ENCODE peak calls at places on chromosome 12, in seven cellular contexts. C is HepG2, Z is HCT116, O is H1, K is SK-N-SH, V is K562, J is GM12878. D is an unnamed sample.

GRCh38 chr12:124804011-124804621 is 59.5 kb downstream of the SCARB1 start:
- DNase-seq in C (peak; percentile 63), Z (peak; percentile 57), O (no peak), K (peak; percentile 78), V (peak; percentile 85), J (no peak), D (no peak)

GRCh38 chr12:124863409-124864325 is at the start of gene SCARB1:
- DNase-seq in C (peak; percentile 66), Z (peak; percentile 36), O (peak; percentile 33), K (peak; percentile 99), V (peak; percentile 99), J (peak; percentile 26), D (no peak)

GRCh38 chr12:51683763-51684357 is 92.8 kb downstream of the SCN8A start:
- DNase-seq in C (no peak), Z (no peak), O (no peak), K (no peak), V (no peak), J (no peak), D (no peak)

GRCh38 chr12:12922191-12922616 is 29.8 kb downstream of the GPRC5D start:
- DNase-seq in C (no peak), Z (no peak), O (no peak), K (no peak), V (no peak), J (no peak), D (no peak)

GRCh38 chr12:127696963-127697362 is 570.0 kb upstream of the TMEM132C start:
- DNase-seq in C (no peak), Z (no peak), O (no peak), K (no peak), V (no peak), J (no peak), D (no peak)

GRCh38 chr12:115155665-115156645 is 472.0 kb upstream of the TBX3 start:
- DNase-seq in C (no peak), Z (no peak), O (no peak), K (no peak), V (no peak), J (no peak), D (no peak)

GRCh38 chr12:127570793-127571360 is 696.1 kb upstream of the TMEM132C start:
- DNase-seq in C (no peak), Z (no peak), O (no peak), K (no peak), V (no peak), J (no peak), D (no peak)

GRCh38 chr12:68140576-68140975 is 19.0 kb downstream of the IFNG start:
- DNase-seq in C (no peak), Z (no peak), O (no peak), K (no peak), V (no peak), J (no peak), D (no peak)

GRCh38 chr12:113981876-113982275 is 15.8 kb upstream of the RBM19 start:
- DNase-seq in C (no peak), Z (no peak), O (no peak), K (no peak), V (no peak), J (no peak), D (no peak)

GRCh38 chr12:49987620-49988303 is 15.0 kb downstream of the AQP6 start:
- DNase-seq in C (peak; percentile 53), Z (no peak), O (no peak), K (no peak), V (no peak), J (no peak), D (no peak)

GRCh38 chr12:28027328-28027727 is 54.8 kb upstream of the PTHLH start:
- DNase-seq in C (no peak), Z (no peak), O (no peak), K (no peak), V (no peak), J (no peak), D (no peak)
- TF ChIP-seq SIN3A in C (no peak), Z (no peak), O (no peak), K (no peak), V (no peak), J (no peak), D (no peak)

DNA sequence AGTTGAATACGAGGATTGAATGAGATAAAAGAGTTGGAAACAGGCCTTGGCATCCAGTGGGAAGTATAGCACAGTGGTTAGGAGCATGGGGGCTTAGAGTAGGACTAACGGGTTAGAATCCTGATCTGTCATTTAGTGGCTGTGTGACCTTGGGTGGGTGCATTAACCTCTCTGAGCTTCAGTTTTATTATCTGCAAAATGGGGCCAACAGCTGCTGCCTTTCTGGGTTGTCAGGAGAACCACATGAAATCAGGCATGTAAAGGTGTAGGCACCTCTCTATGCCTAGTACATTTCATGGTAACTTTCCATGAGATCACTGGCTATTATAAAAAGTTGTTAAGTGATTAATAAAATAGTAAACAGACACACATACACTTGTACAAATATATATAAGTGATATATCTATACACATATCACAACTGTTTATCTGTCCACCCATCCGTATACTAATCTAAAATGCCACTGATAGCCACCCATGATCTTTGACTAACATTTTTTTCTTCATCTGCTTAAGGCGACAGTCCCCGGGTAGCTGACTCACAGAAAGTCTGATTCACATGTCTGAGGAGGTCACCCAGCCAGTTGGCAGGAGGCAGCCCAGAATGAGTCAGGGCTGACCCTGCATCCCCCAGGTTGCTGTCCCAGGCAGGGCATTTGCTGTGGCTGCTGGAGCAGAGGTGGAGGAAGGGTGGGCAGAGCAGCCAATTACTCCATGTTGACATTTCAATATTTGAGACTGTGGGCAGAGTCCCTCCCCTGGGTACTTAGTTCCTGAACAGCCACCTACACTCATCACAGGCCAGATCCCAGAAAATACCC is 125.6 kb upstream of the NOS1 start:
- DNase-seq in C (no peak), Z (peak; percentile 80), O (no peak), K (no peak), V (no peak), J (no peak), D (peak; percentile 78)
- TF ChIP-seq SIN3A in C (no peak), Z (no peak), O (no peak), K (no peak), V (no peak), J (no peak), D (no peak)

GRCh38 chr12:98402081-98402480 is 113.3 kb upstream of the TMPO start:
- DNase-seq in C (peak; percentile 51), Z (peak; percentile 76), O (no peak), K (no peak), V (no peak), J (no peak), D (no peak)
- TF ChIP-seq SIN3A in C (no peak), Z (peak; percentile 35), O (no peak), K (no peak), V (no peak), J (no peak), D (no peak)

DNA sequence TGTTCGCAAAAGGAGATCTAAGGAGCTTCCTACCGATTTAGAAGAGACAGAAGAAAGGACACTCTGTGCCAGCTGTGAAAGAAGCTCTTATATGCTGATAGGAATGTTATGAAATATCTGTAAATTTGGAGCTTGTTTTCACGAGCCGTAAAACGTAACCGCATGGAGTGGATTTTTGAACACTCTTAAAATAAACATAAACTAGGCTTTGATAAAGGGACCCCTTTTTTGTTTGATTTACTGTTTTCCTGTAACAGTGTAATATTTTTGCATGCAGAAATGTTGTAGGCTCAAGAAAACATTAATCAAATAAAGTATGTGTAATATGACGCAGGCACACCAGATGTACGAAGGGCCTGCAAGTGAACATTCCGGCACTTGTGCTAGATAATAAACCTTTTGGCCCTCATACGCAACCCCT is 346.8 kb downstream of the ETNK1 start:
- DNase-seq in C (no peak), Z (no peak), O (no peak), K (no peak), V (no peak), J (no peak), D (no peak)
- TF ChIP-seq SIN3A in C (no peak), Z (no peak), O (no peak), K (no peak), V (no peak), J (no peak), D (no peak)

GRCh38 chr12:25500651-25501050 is 52.4 kb downstream of the LMNTD1 start:
- DNase-seq in C (no peak), Z (no peak), O (no peak), K (no peak), V (no peak), J (no peak), D (no peak)
- TF ChIP-seq SIN3A in C (no peak), Z (no peak), O (no peak), K (no peak), V (no peak), J (no peak), D (no peak)

GRCh38 chr12:2622460-2622859 is 172.3 kb upstream of the FKBP4 start:
- DNase-seq in C (no peak), Z (no peak), O (no peak), K (no peak), V (no peak), J (no peak), D (no peak)

GRCh38 chr12:2625267-2625666 is 169.5 kb upstream of the FKBP4 start:
- DNase-seq in C (no peak), Z (no peak), O (no peak), K (no peak), V (no peak), J (no peak), D (no peak)

GRCh38 chr12:2627343-2628191 is 167.2 kb upstream of the FKBP4 start:
- DNase-seq in C (no peak), Z (no peak), O (no peak), K (no peak), V (no peak), J (no peak), D (no peak)

GRCh38 chr12:2623472-2623871 is 171.3 kb upstream of the FKBP4 start:
- DNase-seq in C (no peak), Z (no peak), O (no peak), K (no peak), V (no peak), J (no peak), D (no peak)

DNA sequence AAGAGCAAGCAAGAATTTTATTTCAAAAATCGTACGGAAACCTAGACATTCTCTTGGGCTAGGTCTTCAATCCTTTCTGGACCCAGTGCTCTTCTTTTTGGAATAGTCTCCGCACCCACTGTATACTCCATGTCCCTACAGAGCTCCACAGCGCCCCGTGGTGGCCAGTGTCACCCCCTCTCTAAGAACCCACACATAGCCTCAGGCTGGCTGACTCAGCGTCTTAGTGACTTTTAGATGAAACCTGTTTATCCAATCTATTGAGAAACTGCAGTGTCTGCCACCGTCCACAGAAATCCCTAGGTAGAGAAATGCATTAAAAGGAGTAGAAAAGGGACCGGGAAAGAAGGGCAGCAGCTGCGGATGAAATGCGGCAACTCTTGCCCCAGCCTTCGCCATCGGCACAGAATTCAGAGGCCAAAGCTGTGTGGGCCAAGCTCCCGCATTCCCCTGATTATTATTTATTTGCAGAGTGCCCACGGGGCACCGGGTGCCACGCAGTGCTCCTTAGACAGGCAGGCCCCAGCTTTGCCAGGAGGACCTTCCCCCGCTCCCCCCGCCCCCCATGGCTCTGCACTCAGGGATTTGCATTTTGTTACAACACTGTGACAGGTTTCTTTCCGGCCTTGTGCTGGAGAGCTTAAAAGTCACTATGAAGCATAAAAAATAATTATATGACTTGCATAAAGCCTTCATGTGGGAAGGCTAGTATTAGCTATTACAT is 170.1 kb upstream of the FKBP4 start:
- DNase-seq in C (no peak), Z (peak; percentile 36), O (peak; percentile 62), K (peak; percentile 45), V (peak; percentile 51), J (no peak), D (no peak)
- TF ChIP-seq SIN3A in C (no peak), Z (no peak), O (no peak), K (no peak), V (no peak), J (no peak), D (no peak)

D was measured in Panc1.